ENCODE peak calls at places on chromosomes 1 and 21, in seven cellular contexts. I, P, Y, M, W, Z and K are unnamed samples.

GRCh38 chr1:212368073-212368484 is 46.6 kb downstream of the PACC1 start:
- DNase-seq in I (peak), P (peak), Y (peak), M (no peak), W (peak), Z (no peak), K (no peak)

GRCh38 chr1:196400478-196401453 is 207.5 kb downstream of the KCNT2 start:
- DNase-seq in I (peak), P (peak), Y (peak), M (no peak), W (peak), Z (no peak), K (peak)

GRCh38 chr1:39954870-39955546 is at the start of gene MFSD2A:
- DNase-seq in I (peak), P (peak), Y (peak), M (peak), W (peak), Z (peak), K (peak)

GRCh38 chr1:63917571-63918394 is 144.0 kb downstream of the ROR1 start:
- DNase-seq in I (no peak), P (peak), Y (no peak), M (no peak), W (peak), Z (no peak), K (no peak)

GRCh38 chr1:20729155-20729931 is 3.2 kb downstream of the SH2D5 start:
- DNase-seq in I (no peak), P (no peak), Y (no peak), M (no peak), W (no peak), Z (no peak), K (no peak)

GRCh38 chr1:48940946-48941732 is 164.4 kb upstream of the BEND5 start:
- DNase-seq in I (no peak), P (no peak), Y (no peak), M (no peak), W (no peak), Z (no peak), K (no peak)

GRCh38 chr1:54407957-54408700 is 1.9 kb upstream of the SSBP3 start:
- DNase-seq in I (no peak), P (peak), Y (no peak), M (no peak), W (peak), Z (no peak), K (no peak)

GRCh38 chr1:33176887-33177286 is 5.0 kb downstream of the TRIM62 start:
- DNase-seq in I (no peak), P (no peak), Y (no peak), M (no peak), W (no peak), Z (no peak), K (no peak)

GRCh38 chr1:160030657-160031367 is 978 bp downstream of the PIGM start:
- DNase-seq in I (no peak), P (no peak), Y (peak), M (no peak), W (no peak), Z (no peak), K (no peak)

GRCh38 chr1:52523376-52523775 is 29.5 kb downstream of the TUT4 start:
- DNase-seq in I (no peak), P (peak), Y (no peak), M (no peak), W (peak), Z (no peak), K (no peak)

GRCh38 chr21:32173106-32173755 is 105.6 kb downstream of the MIS18A start:
- DNase-seq in I (no peak), P (no peak), Y (no peak), M (no peak), W (peak), Z (no peak), K (no peak)

GRCh38 chr21:21196848-21197247 is 198.6 kb downstream of the NCAM2 start:
- DNase-seq in I (no peak), P (no peak), Y (no peak), M (no peak), W (no peak), Z (no peak), K (no peak)

GRCh38 chr21:21203822-21204339 is 205.7 kb downstream of the NCAM2 start:
- DNase-seq in I (no peak), P (no peak), Y (no peak), M (no peak), W (no peak), Z (no peak), K (no peak)

GRCh38 chr21:21199342-21200102 is 201.3 kb downstream of the NCAM2 start:
- DNase-seq in I (no peak), P (no peak), Y (no peak), M (no peak), W (no peak), Z (no peak), K (no peak)

GRCh38 chr21:21200103-21200938 is 202.1 kb downstream of the NCAM2 start:
- DNase-seq in I (peak), P (peak), Y (peak), M (no peak), W (peak), Z (peak), K (peak)

GRCh38 chr21:21200939-21201610 is 202.9 kb downstream of the NCAM2 start:
- DNase-seq in I (no peak), P (peak), Y (no peak), M (no peak), W (no peak), Z (no peak), K (no peak)
- H3K4me3 ChIP-seq in I (peak), P (no peak), Y (no peak), M (peak), W (no peak), Z (peak), K (no peak)

DNA sequence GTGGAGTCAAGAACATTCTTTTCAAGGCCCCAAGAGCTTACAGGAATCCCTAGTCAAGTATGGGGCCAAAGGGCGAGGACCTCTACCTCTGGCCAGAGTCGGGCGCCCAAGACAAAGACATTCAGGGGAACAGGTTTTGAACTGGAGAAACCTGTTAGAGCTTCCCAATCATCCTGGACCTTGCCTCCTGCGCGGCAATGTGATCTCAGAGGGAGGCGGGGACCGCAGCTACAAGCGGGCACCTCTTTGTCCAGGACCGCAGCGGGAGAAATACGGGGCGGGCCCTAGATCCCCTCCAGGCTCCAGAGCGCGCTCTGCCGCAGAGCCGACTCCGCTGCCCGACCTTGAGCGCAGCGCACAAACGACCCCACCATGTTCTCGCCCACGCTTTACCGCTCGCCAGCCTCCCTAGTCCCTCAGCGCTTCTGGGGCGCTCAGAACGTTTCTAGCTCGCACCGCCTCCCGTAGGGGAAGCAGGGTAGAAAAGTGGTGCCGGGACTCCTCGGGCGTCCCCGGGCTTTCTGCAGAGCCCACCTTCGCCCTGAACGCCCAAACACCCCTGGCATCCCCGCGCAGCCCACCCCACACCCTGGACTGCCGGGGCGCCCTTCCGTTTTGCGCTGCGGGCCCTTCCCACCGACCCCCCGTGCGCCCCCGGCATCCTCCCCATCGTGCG is 28.1 kb downstream of the RABIF start:
- DNase-seq in I (no peak), P (peak), Y (peak), M (peak), W (peak), Z (peak), K (peak)
- H3K4me3 ChIP-seq in I (peak), P (peak), Y (peak), M (peak), W (peak), Z (peak), K (peak)

DNA sequence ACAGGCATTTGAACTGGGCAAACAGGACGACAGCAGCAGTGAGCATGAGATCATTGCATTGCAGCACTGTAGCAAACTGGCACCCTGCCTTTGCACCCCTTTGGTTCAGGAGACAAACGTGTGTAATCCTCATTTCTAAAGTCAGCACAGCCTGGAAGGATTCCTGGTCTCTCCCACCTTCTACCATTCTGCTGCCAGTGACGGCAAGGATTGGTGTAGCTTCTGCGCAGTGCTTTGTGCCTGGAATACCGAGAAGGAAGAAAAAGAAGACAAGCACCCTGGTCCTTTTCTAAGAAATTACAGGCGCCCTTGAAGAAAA is 805.3 kb downstream of the USP25 start:
- DNase-seq in I (peak), P (peak), Y (peak), M (peak), W (peak), Z (peak), K (peak)
- H3K4me3 ChIP-seq in I (peak), P (peak), Y (no peak), M (peak), W (peak), Z (peak), K (no peak)

GRCh38 chr1:184160236-184160635 is 108.7 kb downstream of the TSEN15 start:
- DNase-seq in I (no peak), P (peak), Y (no peak), M (no peak), W (peak), Z (no peak), K (no peak)

GRCh38 chr1:184157396-184157747 is 105.8 kb downstream of the TSEN15 start:
- DNase-seq in I (no peak), P (no peak), Y (no peak), M (no peak), W (no peak), Z (no peak), K (no peak)

GRCh38 chr1:184160942-184161698 is 109.6 kb downstream of the TSEN15 start:
- DNase-seq in I (no peak), P (peak), Y (no peak), M (no peak), W (peak), Z (no peak), K (no peak)

GRCh38 chr1:184156521-184157395 is 105.2 kb downstream of the TSEN15 start:
- DNase-seq in I (no peak), P (no peak), Y (peak), M (no peak), W (peak), Z (no peak), K (no peak)

GRCh38 chr1:184158911-184159701 is 107.6 kb downstream of the TSEN15 start:
- DNase-seq in I (no peak), P (no peak), Y (no peak), M (no peak), W (no peak), Z (no peak), K (no peak)
- H3K4me3 ChIP-seq in I (no peak), P (no peak), Y (no peak), M (no peak), W (no peak), Z (no peak), K (no peak)

DNA sequence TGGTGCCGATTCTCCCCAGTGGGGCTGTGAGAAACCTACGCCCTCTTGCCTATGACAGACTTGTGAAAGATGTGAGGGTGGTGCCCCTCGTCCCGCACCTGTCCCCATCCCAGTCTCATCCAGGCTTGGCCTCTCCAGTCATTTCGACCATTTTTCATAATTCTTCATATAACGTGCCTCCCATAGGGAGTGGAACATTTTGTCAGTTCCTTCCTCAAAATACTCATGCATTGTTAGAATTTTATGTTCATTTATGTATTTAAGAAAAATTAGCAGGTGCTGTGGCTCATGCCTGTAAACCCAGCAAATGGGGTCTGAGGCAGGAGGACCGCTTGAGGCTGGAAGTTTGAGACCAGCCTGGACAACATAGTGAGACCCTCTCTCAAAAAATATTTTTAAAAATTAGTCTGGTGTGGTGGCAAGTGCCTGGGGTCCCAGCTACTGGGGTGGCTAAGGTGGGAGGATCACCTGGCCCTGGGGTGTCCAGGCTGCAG is 19.7 kb upstream of the SMPDL3B start:
- DNase-seq in I (no peak), P (no peak), Y (no peak), M (no peak), W (no peak), Z (no peak), K (peak)
- H3K4me3 ChIP-seq in I (peak), P (no peak), Y (no peak), M (peak), W (peak), Z (peak), K (no peak)

GRCh38 chr1:94121411-94121821 is 468 bp upstream of the ABCA4 start:
- DNase-seq in I (no peak), P (no peak), Y (no peak), M (no peak), W (no peak), Z (no peak), K (no peak)
- H3K4me3 ChIP-seq in I (no peak), P (no peak), Y (no peak), M (no peak), W (no peak), Z (no peak), K (no peak)